ENCODE peak calls at places on chromosomes 2 and 18, in eight cellular contexts. X is pancreas, M is OCI-LY7, S is GM04503, C is H9, R is Calu3, Q is adrenal gland, G is breast epithelium. U is an unnamed sample.

GRCh38 chr18:76448262-76449109 is 46.6 kb downstream of the ZNF516 start:
- DNase-seq in X (no peak), M (no peak), S (no peak), C (no peak), R (no peak), Q (peak), G (no peak), U (no peak)

GRCh38 chr2:181907005-181907549 is 15.5 kb downstream of the ITPRID2 start:
- DNase-seq in X (no peak), M (no peak), S (no peak), C (no peak), R (no peak), Q (no peak), G (no peak), U (no peak)

GRCh38 chr2:230872151-230872967 is 7.6 kb downstream of the ITM2C start:
- DNase-seq in X (no peak), M (no peak), S (no peak), C (no peak), R (no peak), Q (peak), G (no peak), U (no peak)

GRCh38 chr2:108288534-108289106 is at the start of gene SULT1C2:
- DNase-seq in X (no peak), M (no peak), S (no peak), C (peak), R (peak), Q (no peak), G (no peak), U (no peak)

GRCh38 chr18:75923169-75923568 is 495.7 kb upstream of the SMIM21 start:
- DNase-seq in X (peak), M (no peak), S (peak), C (no peak), R (peak), Q (no peak), G (peak), U (no peak)

GRCh38 chr2:235160281-235160805 is 208.5 kb downstream of the SH3BP4 start:
- DNase-seq in X (no peak), M (no peak), S (peak), C (no peak), R (no peak), Q (no peak), G (no peak), U (no peak)

GRCh38 chr2:172438064-172438421 is 10.7 kb downstream of the ITGA6 start:
- DNase-seq in X (no peak), M (no peak), S (no peak), C (no peak), R (peak), Q (no peak), G (no peak), U (no peak)

GRCh38 chr2:113974727-113975126 is 84.8 kb downstream of the ACTR3 start:
- DNase-seq in X (no peak), M (no peak), S (no peak), C (no peak), R (no peak), Q (no peak), G (no peak), U (no peak)

GRCh38 chr2:86352137-86352931 is 14.9 kb upstream of the REEP1 start:
- DNase-seq in X (peak), M (no peak), S (no peak), C (no peak), R (no peak), Q (peak), G (no peak), U (no peak)

GRCh38 chr18:10131783-10132381 is 218.1 kb downstream of the VAPA start:
- DNase-seq in X (no peak), M (no peak), S (no peak), C (peak), R (peak), Q (no peak), G (no peak), U (no peak)